ENCODE peak calls at places on chromosomes 11 and 22, in eight cellular contexts. One of them, this sample, is unnamed.

GRCh38 chr11:2551131-2551530 is 106.3 kb downstream of the KCNQ1 start:
- DNase-seq in fibroblast of villous mesenchyme: peak; percentile 9
- DNase-seq in cardiac fibroblast: no peak
- DNase-seq in progenitor cell of endocrine pancreas: no peak
- DNase-seq in right atrium auricular region: no peak
- DNase-seq in MCF 10A: no peak
- DNase-seq in lower leg skin: no peak
- DNase-seq in thoracic aorta: no peak
- DNase-seq in this sample: no peak

GRCh38 chr11:23112987-23113886 is 253.0 kb upstream of the CCDC179 start:
- DNase-seq in fibroblast of villous mesenchyme: peak; percentile 37
- DNase-seq in cardiac fibroblast: peak; percentile 60
- DNase-seq in progenitor cell of endocrine pancreas: no peak
- DNase-seq in right atrium auricular region: no peak
- DNase-seq in MCF 10A: peak; percentile 44
- DNase-seq in lower leg skin: no peak
- DNase-seq in thoracic aorta: no peak
- DNase-seq in this sample: peak; percentile 65

GRCh38 chr11:71108013-71108865 is 144.1 kb downstream of the SHANK2 start:
- DNase-seq in fibroblast of villous mesenchyme: no peak
- DNase-seq in cardiac fibroblast: no peak
- DNase-seq in progenitor cell of endocrine pancreas: no peak
- DNase-seq in right atrium auricular region: no peak
- DNase-seq in MCF 10A: no peak
- DNase-seq in lower leg skin: no peak
- DNase-seq in thoracic aorta: no peak
- DNase-seq in this sample: no peak

GRCh38 chr22:36267058-36267457 is 14.1 kb downstream of the APOL1 start:
- DNase-seq in fibroblast of villous mesenchyme: no peak
- DNase-seq in cardiac fibroblast: no peak
- DNase-seq in progenitor cell of endocrine pancreas: no peak
- DNase-seq in right atrium auricular region: no peak
- DNase-seq in MCF 10A: no peak
- DNase-seq in lower leg skin: no peak
- DNase-seq in thoracic aorta: no peak
- DNase-seq in this sample: no peak

GRCh38 chr11:36702330-36703054 is 104.5 kb upstream of the RAG2 start:
- DNase-seq in fibroblast of villous mesenchyme: peak; percentile 67
- DNase-seq in cardiac fibroblast: peak; percentile 73
- DNase-seq in progenitor cell of endocrine pancreas: peak; percentile 14
- DNase-seq in right atrium auricular region: no peak
- DNase-seq in MCF 10A: peak; percentile 78
- DNase-seq in lower leg skin: no peak
- DNase-seq in thoracic aorta: no peak
- DNase-seq in this sample: peak; percentile 75

GRCh38 chr11:2998073-2998850 is 6.1 kb upstream of the NAP1L4 start:
- DNase-seq in fibroblast of villous mesenchyme: no peak
- DNase-seq in cardiac fibroblast: no peak
- DNase-seq in progenitor cell of endocrine pancreas: no peak
- DNase-seq in right atrium auricular region: no peak
- DNase-seq in MCF 10A: no peak
- DNase-seq in lower leg skin: no peak
- DNase-seq in thoracic aorta: no peak
- DNase-seq in this sample: no peak

GRCh38 chr11:58866788-58867187 is 22.3 kb upstream of the GLYATL2 start:
- DNase-seq in fibroblast of villous mesenchyme: no peak
- DNase-seq in cardiac fibroblast: no peak
- DNase-seq in progenitor cell of endocrine pancreas: no peak
- DNase-seq in right atrium auricular region: no peak
- DNase-seq in MCF 10A: no peak
- DNase-seq in lower leg skin: no peak
- DNase-seq in thoracic aorta: no peak
- DNase-seq in this sample: no peak

GRCh38 chr11:68269414-68270081 is 2.2 kb downstream of the C11orf24 start:
- DNase-seq in fibroblast of villous mesenchyme: peak; percentile 70
- DNase-seq in cardiac fibroblast: peak; percentile 69
- DNase-seq in progenitor cell of endocrine pancreas: no peak
- DNase-seq in right atrium auricular region: no peak
- DNase-seq in MCF 10A: no peak
- DNase-seq in lower leg skin: no peak
- DNase-seq in thoracic aorta: no peak
- DNase-seq in this sample: peak; percentile 79

GRCh38 chr11:115939726-115940421 is 435.7 kb upstream of the CADM1 start:
- DNase-seq in fibroblast of villous mesenchyme: no peak
- DNase-seq in cardiac fibroblast: no peak
- DNase-seq in progenitor cell of endocrine pancreas: no peak
- DNase-seq in right atrium auricular region: no peak
- DNase-seq in MCF 10A: no peak
- DNase-seq in lower leg skin: no peak
- DNase-seq in thoracic aorta: no peak
- DNase-seq in this sample: no peak

GRCh38 chr11:66291706-66292542 is at the start of gene TMEM151A:
- DNase-seq in fibroblast of villous mesenchyme: no peak
- DNase-seq in cardiac fibroblast: no peak
- DNase-seq in progenitor cell of endocrine pancreas: no peak
- DNase-seq in right atrium auricular region: no peak
- DNase-seq in MCF 10A: no peak
- DNase-seq in lower leg skin: no peak
- DNase-seq in thoracic aorta: no peak
- DNase-seq in this sample: no peak

GRCh38 chr11:4203603-4204360 is 109.2 kb downstream of the RRM1 start:
- DNase-seq in fibroblast of villous mesenchyme: no peak
- DNase-seq in cardiac fibroblast: no peak
- DNase-seq in progenitor cell of endocrine pancreas: no peak
- DNase-seq in right atrium auricular region: no peak
- DNase-seq in MCF 10A: no peak
- DNase-seq in lower leg skin: no peak
- DNase-seq in thoracic aorta: no peak
- DNase-seq in this sample: no peak

GRCh38 chr11:60942970-60943565 is 8.9 kb downstream of the SLC15A3 start:
- DNase-seq in fibroblast of villous mesenchyme: no peak
- DNase-seq in cardiac fibroblast: no peak
- DNase-seq in progenitor cell of endocrine pancreas: no peak
- DNase-seq in right atrium auricular region: no peak
- DNase-seq in MCF 10A: peak; percentile 21
- DNase-seq in lower leg skin: peak; percentile 46
- DNase-seq in thoracic aorta: no peak
- DNase-seq in this sample: no peak

GRCh38 chr22:39496131-39496838 is 5.8 kb upstream of the MIEF1 start:
- DNase-seq in fibroblast of villous mesenchyme: peak; percentile 65
- DNase-seq in cardiac fibroblast: peak; percentile 79
- DNase-seq in progenitor cell of endocrine pancreas: no peak
- DNase-seq in right atrium auricular region: peak; percentile 83
- DNase-seq in MCF 10A: peak; percentile 58
- DNase-seq in lower leg skin: peak; percentile 57
- DNase-seq in thoracic aorta: no peak
- DNase-seq in this sample: peak; percentile 75

GRCh38 chr22:20022231-20023069 is 1.5 kb downstream of the TANGO2 start:
- DNase-seq in fibroblast of villous mesenchyme: no peak
- DNase-seq in cardiac fibroblast: no peak
- DNase-seq in progenitor cell of endocrine pancreas: no peak
- DNase-seq in right atrium auricular region: no peak
- DNase-seq in MCF 10A: no peak
- DNase-seq in lower leg skin: no peak
- DNase-seq in thoracic aorta: no peak
- DNase-seq in this sample: no peak

GRCh38 chr11:59669611-59670009 is 773 bp upstream of the PATL1 start:
- DNase-seq in fibroblast of villous mesenchyme: peak; percentile 84
- DNase-seq in cardiac fibroblast: peak; percentile 77
- DNase-seq in progenitor cell of endocrine pancreas: peak; percentile 18
- DNase-seq in right atrium auricular region: no peak
- DNase-seq in MCF 10A: peak; percentile 57
- DNase-seq in lower leg skin: peak; percentile 31
- DNase-seq in thoracic aorta: no peak
- DNase-seq in this sample: peak; percentile 78

GRCh38 chr11:92257536-92257935 is 32.9 kb downstream of the FAT3 start:
- DNase-seq in fibroblast of villous mesenchyme: peak; percentile 6
- DNase-seq in cardiac fibroblast: no peak
- DNase-seq in progenitor cell of endocrine pancreas: no peak
- DNase-seq in right atrium auricular region: no peak
- DNase-seq in MCF 10A: no peak
- DNase-seq in lower leg skin: no peak
- DNase-seq in thoracic aorta: no peak
- DNase-seq in this sample: no peak

GRCh38 chr22:44901301-44901700 is 108.5 kb downstream of the PHF21B start:
- DNase-seq in fibroblast of villous mesenchyme: peak; percentile 19
- DNase-seq in cardiac fibroblast: peak; percentile 7
- DNase-seq in progenitor cell of endocrine pancreas: no peak
- DNase-seq in right atrium auricular region: no peak
- DNase-seq in MCF 10A: no peak
- DNase-seq in lower leg skin: no peak
- DNase-seq in thoracic aorta: no peak
- DNase-seq in this sample: peak; percentile 21

GRCh38 chr11:122598971-122599370 is 56.6 kb upstream of the UBASH3B start:
- DNase-seq in fibroblast of villous mesenchyme: no peak
- DNase-seq in cardiac fibroblast: no peak
- DNase-seq in progenitor cell of endocrine pancreas: no peak
- DNase-seq in right atrium auricular region: no peak
- DNase-seq in MCF 10A: peak; percentile 27
- DNase-seq in lower leg skin: no peak
- DNase-seq in thoracic aorta: no peak
- DNase-seq in this sample: no peak

GRCh38 chr22:38610234-38610633 is 40.3 kb upstream of the DMC1 start:
- DNase-seq in fibroblast of villous mesenchyme: no peak
- DNase-seq in cardiac fibroblast: no peak
- DNase-seq in progenitor cell of endocrine pancreas: no peak
- DNase-seq in right atrium auricular region: no peak
- DNase-seq in MCF 10A: no peak
- DNase-seq in lower leg skin: no peak
- DNase-seq in thoracic aorta: no peak
- DNase-seq in this sample: no peak

GRCh38 chr22:50274311-50274710 is 4.1 kb upstream of the MAPK11 start:
- DNase-seq in fibroblast of villous mesenchyme: peak; percentile 62
- DNase-seq in cardiac fibroblast: peak; percentile 73
- DNase-seq in progenitor cell of endocrine pancreas: no peak
- DNase-seq in right atrium auricular region: peak; percentile 68
- DNase-seq in MCF 10A: peak; percentile 56
- DNase-seq in lower leg skin: no peak
- DNase-seq in thoracic aorta: no peak
- DNase-seq in this sample: peak; percentile 67

GRCh38 chr22:25702571-25703167 is 39.3 kb upstream of the MYO18B start:
- DNase-seq in fibroblast of villous mesenchyme: no peak
- DNase-seq in cardiac fibroblast: no peak
- DNase-seq in progenitor cell of endocrine pancreas: no peak
- DNase-seq in right atrium auricular region: no peak
- DNase-seq in MCF 10A: no peak
- DNase-seq in lower leg skin: no peak
- DNase-seq in thoracic aorta: no peak
- DNase-seq in this sample: no peak

GRCh38 chr11:65095974-65096806 is at the start of gene VPS51:
- DNase-seq in fibroblast of villous mesenchyme: peak; percentile 92
- DNase-seq in cardiac fibroblast: peak; percentile 95
- DNase-seq in progenitor cell of endocrine pancreas: peak; percentile 71
- DNase-seq in right atrium auricular region: peak; percentile 95
- DNase-seq in MCF 10A: peak; percentile 88
- DNase-seq in lower leg skin: peak; percentile 86
- DNase-seq in thoracic aorta: peak; percentile 72
- DNase-seq in this sample: peak; percentile 95
- TF ChIP-seq CTCF in fibroblast of villous mesenchyme: no peak
- TF ChIP-seq CTCF in cardiac fibroblast: no peak
- TF ChIP-seq CTCF in progenitor cell of endocrine pancreas: no peak
- TF ChIP-seq CTCF in right atrium auricular region: no peak
- TF ChIP-seq CTCF in MCF 10A: no peak
- TF ChIP-seq CTCF in lower leg skin: no peak
- TF ChIP-seq CTCF in thoracic aorta: no peak
- TF ChIP-seq CTCF in this sample: no peak

GRCh38 chr11:128095459-128096096 is 491.8 kb downstream of the ETS1 start:
- DNase-seq in fibroblast of villous mesenchyme: peak; percentile 65
- DNase-seq in cardiac fibroblast: peak; percentile 88
- DNase-seq in progenitor cell of endocrine pancreas: no peak
- DNase-seq in right atrium auricular region: no peak
- DNase-seq in MCF 10A: peak; percentile 72
- DNase-seq in lower leg skin: no peak
- DNase-seq in thoracic aorta: no peak
- DNase-seq in this sample: peak; percentile 94
- TF ChIP-seq CTCF in fibroblast of villous mesenchyme: no peak
- TF ChIP-seq CTCF in cardiac fibroblast: peak; percentile 23
- TF ChIP-seq CTCF in progenitor cell of endocrine pancreas: no peak
- TF ChIP-seq CTCF in right atrium auricular region: no peak
- TF ChIP-seq CTCF in MCF 10A: no peak
- TF ChIP-seq CTCF in lower leg skin: no peak
- TF ChIP-seq CTCF in thoracic aorta: no peak
- TF ChIP-seq CTCF in this sample: peak; percentile 19

GRCh38 chr11:19800714-19801519 is 88.3 kb downstream of the NAV2 start:
- DNase-seq in fibroblast of villous mesenchyme: peak; percentile 14
- DNase-seq in cardiac fibroblast: no peak
- DNase-seq in progenitor cell of endocrine pancreas: no peak
- DNase-seq in right atrium auricular region: no peak
- DNase-seq in MCF 10A: peak; percentile 46
- DNase-seq in lower leg skin: no peak
- DNase-seq in thoracic aorta: no peak
- DNase-seq in this sample: no peak

GRCh38 chr11:19795082-19795481 is 82.4 kb downstream of the NAV2 start:
- DNase-seq in fibroblast of villous mesenchyme: no peak
- DNase-seq in cardiac fibroblast: no peak
- DNase-seq in progenitor cell of endocrine pancreas: no peak
- DNase-seq in right atrium auricular region: no peak
- DNase-seq in MCF 10A: no peak
- DNase-seq in lower leg skin: no peak
- DNase-seq in thoracic aorta: no peak
- DNase-seq in this sample: no peak

GRCh38 chr11:19803506-19803998 is 90.9 kb downstream of the NAV2 start:
- DNase-seq in fibroblast of villous mesenchyme: no peak
- DNase-seq in cardiac fibroblast: no peak
- DNase-seq in progenitor cell of endocrine pancreas: no peak
- DNase-seq in right atrium auricular region: no peak
- DNase-seq in MCF 10A: no peak
- DNase-seq in lower leg skin: no peak
- DNase-seq in thoracic aorta: no peak
- DNase-seq in this sample: no peak

GRCh38 chr11:19802773-19803293 is 90.2 kb downstream of the NAV2 start:
- DNase-seq in fibroblast of villous mesenchyme: no peak
- DNase-seq in cardiac fibroblast: no peak
- DNase-seq in progenitor cell of endocrine pancreas: no peak
- DNase-seq in right atrium auricular region: no peak
- DNase-seq in MCF 10A: no peak
- DNase-seq in lower leg skin: no peak
- DNase-seq in thoracic aorta: no peak
- DNase-seq in this sample: no peak

DNA sequence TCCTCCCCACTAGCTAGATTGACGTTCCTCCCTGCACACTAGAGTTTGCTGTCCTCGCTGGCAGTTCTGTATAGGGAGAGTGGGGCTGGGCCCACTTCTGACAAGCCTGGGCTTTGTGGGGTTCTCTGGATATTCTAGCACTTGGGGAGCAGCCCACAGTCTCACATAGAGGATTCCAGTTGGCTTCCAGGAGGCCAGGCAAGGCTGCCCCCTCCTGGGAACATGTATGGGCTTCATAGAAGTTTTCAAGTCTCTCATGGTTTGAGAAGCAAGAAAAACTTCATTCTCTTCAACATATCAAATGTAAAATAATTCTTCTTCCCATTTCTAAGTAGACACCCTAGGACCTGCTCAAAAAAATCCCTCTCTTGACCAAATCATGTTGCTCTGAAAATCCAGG is 87.5 kb downstream of the NAV2 start:
- DNase-seq in fibroblast of villous mesenchyme: peak; percentile 19
- DNase-seq in cardiac fibroblast: peak; percentile 34
- DNase-seq in progenitor cell of endocrine pancreas: no peak
- DNase-seq in right atrium auricular region: no peak
- DNase-seq in MCF 10A: peak; percentile 27
- DNase-seq in lower leg skin: no peak
- DNase-seq in thoracic aorta: no peak
- DNase-seq in this sample: no peak
- TF ChIP-seq CTCF in fibroblast of villous mesenchyme: peak; percentile 47
- TF ChIP-seq CTCF in cardiac fibroblast: peak; percentile 37
- TF ChIP-seq CTCF in progenitor cell of endocrine pancreas: peak; percentile 34
- TF ChIP-seq CTCF in right atrium auricular region: peak; percentile 45
- TF ChIP-seq CTCF in MCF 10A: no peak
- TF ChIP-seq CTCF in lower leg skin: no peak
- TF ChIP-seq CTCF in thoracic aorta: no peak
- TF ChIP-seq CTCF in this sample: peak; percentile 48

GRCh38 chr22:37525073-37525745 is 6.0 kb upstream of the CARD10 start:
- DNase-seq in fibroblast of villous mesenchyme: peak; percentile 67
- DNase-seq in cardiac fibroblast: peak; percentile 74
- DNase-seq in progenitor cell of endocrine pancreas: no peak
- DNase-seq in right atrium auricular region: no peak
- DNase-seq in MCF 10A: peak; percentile 94
- DNase-seq in lower leg skin: no peak
- DNase-seq in thoracic aorta: no peak
- DNase-seq in this sample: peak; percentile 75
- TF ChIP-seq CTCF in fibroblast of villous mesenchyme: no peak
- TF ChIP-seq CTCF in cardiac fibroblast: no peak
- TF ChIP-seq CTCF in progenitor cell of endocrine pancreas: no peak
- TF ChIP-seq CTCF in right atrium auricular region: no peak
- TF ChIP-seq CTCF in MCF 10A: no peak
- TF ChIP-seq CTCF in lower leg skin: no peak
- TF ChIP-seq CTCF in thoracic aorta: no peak
- TF ChIP-seq CTCF in this sample: no peak

This sample was measured in fibroblast of pulmonary artery.